ENCODE peak calls at places on chromosomes 6 and 20, in nine cellular contexts. V is activated CD8-positive, alpha-beta T cell treated with anti-CD3 and anti-CD28 coated beads, Interleukin-2, amount 10 ng/mL, durations not matched to agents 7 days and 5 days; K is sciatic nerve; A is HTR-8/SVneo; P is iris pigment epithelial cell; W is CD4-positive, CD25-positive, alpha-beta regulatory T cell; X is body of pancreas; S is HL-60; M is DMS53. H is an unnamed sample.

GRCh38 chr6:52164319-52165094 is 21.7 kb upstream of the IL17A start:
- DNase-seq in V (no peak), K (no peak), A (no peak), P (no peak), W (no peak), X (no peak), S (no peak), M (peak; percentile 86), H (no peak)

GRCh38 chr6:167501831-167502385 is 177.0 kb downstream of the TTLL2 start:
- DNase-seq in V (no peak), K (no peak), A (peak; percentile 12), P (no peak), W (no peak), X (peak; percentile 77), S (no peak), M (peak; percentile 81), H (no peak)

GRCh38 chr20:17873410-17874270 is 95.0 kb downstream of the SNX5 start:
- DNase-seq in V (no peak), K (peak; percentile 94), A (peak; percentile 26), P (peak; percentile 95), W (no peak), X (peak; percentile 96), S (no peak), M (peak; percentile 66), H (no peak)

GRCh38 chr6:722608-723007 is 29.7 kb upstream of the EXOC2 start:
- DNase-seq in V (no peak), K (no peak), A (no peak), P (peak; percentile 72), W (no peak), X (no peak), S (no peak), M (no peak), H (no peak)

GRCh38 chr20:50312682-50313187 is 122.1 kb downstream of the CEBPB start:
- DNase-seq in V (no peak), K (no peak), A (no peak), P (peak; percentile 28), W (no peak), X (peak; percentile 89), S (no peak), M (no peak), H (no peak)

GRCh38 chr6:160991411-160992322 is at the start of gene MAP3K4:
- DNase-seq in V (peak; percentile 76), K (peak; percentile 89), A (peak; percentile 54), P (peak; percentile 79), W (peak; percentile 83), X (peak; percentile 79), S (peak; percentile 44), M (peak; percentile 87), H (peak; percentile 88)

GRCh38 chr6:12345694-12346058 is 55.5 kb downstream of the EDN1 start:
- DNase-seq in V (no peak), K (no peak), A (no peak), P (no peak), W (no peak), X (no peak), S (no peak), M (no peak), H (no peak)

GRCh38 chr20:35503841-35504460 is 25.5 kb downstream of the C20orf173 start:
- DNase-seq in V (no peak), K (no peak), A (no peak), P (no peak), W (no peak), X (no peak), S (no peak), M (no peak), H (no peak)

GRCh38 chr6:40978687-40979289 is 60.2 kb downstream of the UNC5CL start:
- DNase-seq in V (no peak), K (no peak), A (no peak), P (no peak), W (no peak), X (no peak), S (no peak), M (no peak), H (no peak)

GRCh38 chr6:23091795-23092194 is 522.4 kb downstream of the HDGFL1 start:
- DNase-seq in V (no peak), K (no peak), A (no peak), P (peak; percentile 50), W (no peak), X (no peak), S (no peak), M (no peak), H (no peak)

GRCh38 chr20:33262658-33263065 is 20.4 kb upstream of the BPIFB1 start:
- DNase-seq in V (no peak), K (no peak), A (peak; percentile 50), P (peak; percentile 74), W (no peak), X (peak; percentile 38), S (peak; percentile 69), M (peak; percentile 81), H (no peak)

GRCh38 chr6:16635810-16636602 is 125.3 kb downstream of the ATXN1 start:
- DNase-seq in V (no peak), K (no peak), A (peak; percentile 61), P (peak; percentile 67), W (no peak), X (no peak), S (peak; percentile 38), M (peak; percentile 18), H (no peak)

GRCh38 chr6:164247106-164247505 is 832.6 kb downstream of the QKI start:
- DNase-seq in V (no peak), K (no peak), A (no peak), P (peak; percentile 6), W (no peak), X (no peak), S (no peak), M (no peak), H (no peak)

GRCh38 chr6:134363323-134364039 is 45.6 kb upstream of the SGK1 start:
- DNase-seq in V (no peak), K (no peak), A (peak; percentile 74), P (peak; percentile 87), W (no peak), X (no peak), S (no peak), M (peak; percentile 32), H (no peak)

GRCh38 chr20:2626853-2627541 is 25.4 kb upstream of the NOP56 start:
- DNase-seq in V (no peak), K (no peak), A (no peak), P (peak; percentile 95), W (no peak), X (no peak), S (no peak), M (peak; percentile 48), H (no peak)

GRCh38 chr6:32627831-32628230 is 9.4 kb upstream of the HLA-DQA1 start:
- DNase-seq in V (peak; percentile 59), K (peak; percentile 66), A (no peak), P (peak; percentile 62), W (peak; percentile 46), X (no peak), S (no peak), M (peak; percentile 41), H (peak; percentile 83)

GRCh38 chr20:3045816-3046676 is at the start of gene MRPS26:
- DNase-seq in V (peak; percentile 86), K (peak; percentile 93), A (peak; percentile 93), P (peak; percentile 89), W (peak; percentile 76), X (peak; percentile 89), S (peak; percentile 82), M (peak; percentile 97), H (peak; percentile 84)

GRCh38 chr20:62629864-62630470 is 12.3 kb upstream of the SLCO4A1 start:
- DNase-seq in V (no peak), K (no peak), A (no peak), P (no peak), W (no peak), X (no peak), S (no peak), M (no peak), H (no peak)

GRCh38 chr6:140486468-140487361 is 1112.3 kb upstream of the CITED2 start:
- DNase-seq in V (no peak), K (no peak), A (no peak), P (peak; percentile 50), W (no peak), X (no peak), S (no peak), M (peak; percentile 9), H (no peak)

GRCh38 chr6:36623547-36624459 is 29.6 kb downstream of the SRSF3 start:
- DNase-seq in V (peak; percentile 83), K (peak; percentile 94), A (peak; percentile 86), P (peak; percentile 70), W (peak; percentile 68), X (peak; percentile 90), S (no peak), M (peak; percentile 79), H (peak; percentile 84)

GRCh38 chr20:3728876-3729275 is 3.6 kb upstream of the HSPA12B start:
- DNase-seq in V (no peak), K (no peak), A (no peak), P (no peak), W (no peak), X (no peak), S (no peak), M (no peak), H (no peak)

GRCh38 chr6:41430875-41431274 is 95.5 kb downstream of the NCR2 start:
- DNase-seq in V (no peak), K (no peak), A (peak; percentile 81), P (peak; percentile 86), W (no peak), X (no peak), S (no peak), M (no peak), H (no peak)

GRCh38 chr20:18506744-18507143 is 996 bp upstream of the SEC23B start:
- DNase-seq in V (peak; percentile 42), K (no peak), A (no peak), P (no peak), W (no peak), X (no peak), S (peak; percentile 38), M (peak; percentile 64), H (no peak)

GRCh38 chr6:157323114-157323923 is at the start of gene TMEM242:
- DNase-seq in V (peak; percentile 92), K (peak; percentile 92), A (peak; percentile 63), P (peak; percentile 96), W (peak; percentile 83), X (peak; percentile 92), S (peak; percentile 72), M (no peak), H (peak; percentile 89)

GRCh38 chr20:46552460-46553420 is 2.3 kb upstream of the OCSTAMP start:
- DNase-seq in V (peak; percentile 85), K (no peak), A (no peak), P (no peak), W (no peak), X (no peak), S (peak; percentile 55), M (no peak), H (no peak)

GRCh38 chr6:114941078-114941477 is 598.3 kb upstream of the HS3ST5 start:
- DNase-seq in V (no peak), K (no peak), A (no peak), P (no peak), W (no peak), X (no peak), S (no peak), M (no peak), H (no peak)

GRCh38 chr20:12287575-12287974 is 369.9 kb downstream of the BTBD3 start:
- DNase-seq in V (no peak), K (no peak), A (no peak), P (peak; percentile 3), W (no peak), X (no peak), S (no peak), M (no peak), H (no peak)

GRCh38 chr20:46791722-46792416 is 82.4 kb downstream of the SLC2A10 start:
- DNase-seq in V (no peak), K (no peak), A (no peak), P (no peak), W (no peak), X (no peak), S (no peak), M (no peak), H (no peak)

GRCh38 chr6:166954118-166954713 is 2.1 kb downstream of the RNASET2 start:
- DNase-seq in V (no peak), K (no peak), A (no peak), P (no peak), W (no peak), X (no peak), S (no peak), M (no peak), H (no peak)

GRCh38 chr20:54004397-54004940 is 65.9 kb downstream of the BCAS1 start:
- DNase-seq in V (no peak), K (no peak), A (no peak), P (no peak), W (no peak), X (no peak), S (no peak), M (no peak), H (no peak)

GRCh38 chr6:64259372-64259771 is 623.8 kb downstream of the PHF3 start:
- DNase-seq in V (no peak), K (no peak), A (no peak), P (no peak), W (no peak), X (no peak), S (no peak), M (no peak), H (no peak)

H was measured in B cell.